ENCODE peak calls at places on chromosomes 2 and 18, in eight cellular contexts. E is AG10803, O is lower lobe of right lung, Y is kidney, A is fibroblast of mammary gland, V is colonic mucosa, B is cardiac fibroblast, S is AG04449. J is an unnamed sample.

GRCh38 chr2:99597616-99598015 is 107.8 kb upstream of the REV1 start:
- DNase-seq in Y (no peak), A (peak), E (peak), B (no peak), O (no peak), S (no peak), V (no peak), J (no peak)

GRCh38 chr2:72994282-72994990 is 77.1 kb downstream of the SFXN5 start:
- DNase-seq in B (no peak), Y (peak), V (no peak), A (no peak), E (no peak), O (no peak), S (no peak), J (no peak)

GRCh38 chr18:69082497-69082896 is 284.6 kb downstream of the CCDC102B start:
- DNase-seq in A (no peak), V (no peak), B (no peak), S (no peak), O (no peak), Y (no peak), E (no peak), J (no peak)

GRCh38 chr2:72150961-72151356 is 3.3 kb upstream of the CYP26B1 start:
- DNase-seq in A (no peak), Y (no peak), O (no peak), V (peak), S (no peak), B (no peak), E (no peak), J (no peak)

GRCh38 chr2:155250800-155251199 is 552.3 kb downstream of the KCNJ3 start:
- DNase-seq in O (no peak), S (no peak), B (no peak), E (no peak), Y (no peak), A (peak), V (no peak), J (no peak)

GRCh38 chr18:36539674-36540073 is 242.2 kb downstream of the FHOD3 start:
- DNase-seq in S (no peak), E (peak), B (peak), O (no peak), Y (no peak), V (no peak), A (peak), J (peak)

GRCh38 chr2:145016711-145017110 is 496.8 kb upstream of the ZEB2 start:
- DNase-seq in Y (no peak), E (no peak), A (no peak), O (no peak), B (peak), V (no peak), S (no peak), J (no peak)

GRCh38 chr2:46521215-46521683 is 41.9 kb downstream of the TMEM247 start:
- DNase-seq in Y (no peak), V (peak), S (no peak), B (peak), O (peak), E (peak), A (peak), J (peak)

GRCh38 chr2:83229443-83229842 is 1229.6 kb downstream of the SUCLG1 start:
- DNase-seq in B (no peak), S (no peak), A (no peak), E (no peak), V (no peak), O (no peak), Y (no peak), J (no peak)

GRCh38 chr2:71486881-71487640 is 33.7 kb downstream of the DYSF start:
- DNase-seq in E (no peak), O (no peak), A (no peak), S (no peak), B (no peak), V (no peak), Y (no peak), J (no peak)

GRCh38 chr2:240156435-240157146 is 16.1 kb upstream of the OTOS start:
- DNase-seq in B (no peak), A (no peak), V (no peak), S (no peak), O (peak), Y (peak), E (no peak), J (no peak)

GRCh38 chr2:239293450-239294430 is 107.1 kb downstream of the HDAC4 start:
- DNase-seq in A (no peak), Y (no peak), S (no peak), V (no peak), B (no peak), O (peak), E (no peak), J (no peak)

GRCh38 chr2:40016151-40016885 is 237.3 kb upstream of the THUMPD2 start:
- DNase-seq in S (no peak), O (no peak), B (peak), E (peak), Y (no peak), A (peak), V (no peak), J (no peak)

GRCh38 chr2:98577313-98577712 is 31.0 kb downstream of the COA5 start:
- DNase-seq in O (no peak), E (no peak), A (no peak), S (no peak), V (peak), Y (no peak), B (no peak), J (no peak)

GRCh38 chr2:54722641-54723299 is 692 bp upstream of the EML6 start:
- DNase-seq in S (no peak), E (peak), A (peak), B (peak), Y (no peak), V (peak), O (no peak), J (peak)

GRCh38 chr18:73777356-73778051 is 370.1 kb downstream of the FBXO15 start:
- DNase-seq in Y (no peak), E (peak), O (no peak), S (no peak), A (no peak), V (no peak), B (no peak), J (peak)

GRCh38 chr18:44716697-44717163 is 36.0 kb downstream of the SETBP1 start:
- DNase-seq in O (no peak), E (no peak), V (no peak), A (peak), Y (no peak), B (no peak), S (no peak), J (no peak)

GRCh38 chr2:176445831-176446433 is 176.7 kb downstream of the MTX2 start:
- DNase-seq in E (peak), Y (no peak), A (peak), V (no peak), S (peak), O (no peak), B (peak), J (peak)

GRCh38 chr2:30237346-30238142 is 6.2 kb downstream of the LBH start:
- DNase-seq in O (no peak), B (peak), E (peak), A (peak), S (no peak), Y (no peak), V (no peak), J (no peak)

GRCh38 chr2:30277582-30277981 is 46.2 kb downstream of the LBH start:
- DNase-seq in S (no peak), O (no peak), V (no peak), Y (no peak), B (no peak), E (no peak), A (no peak), J (no peak)

GRCh38 chr18:46677609-46678470 is 20.8 kb upstream of the LOXHD1 start:
- DNase-seq in A (peak), B (no peak), E (peak), V (no peak), S (no peak), O (no peak), Y (no peak), J (no peak)

GRCh38 chr2:190180313-190181065 is 118.0 kb upstream of the MSTN start:
- DNase-seq in S (no peak), V (peak), Y (peak), B (no peak), A (peak), O (peak), E (peak), J (no peak)

DNA sequence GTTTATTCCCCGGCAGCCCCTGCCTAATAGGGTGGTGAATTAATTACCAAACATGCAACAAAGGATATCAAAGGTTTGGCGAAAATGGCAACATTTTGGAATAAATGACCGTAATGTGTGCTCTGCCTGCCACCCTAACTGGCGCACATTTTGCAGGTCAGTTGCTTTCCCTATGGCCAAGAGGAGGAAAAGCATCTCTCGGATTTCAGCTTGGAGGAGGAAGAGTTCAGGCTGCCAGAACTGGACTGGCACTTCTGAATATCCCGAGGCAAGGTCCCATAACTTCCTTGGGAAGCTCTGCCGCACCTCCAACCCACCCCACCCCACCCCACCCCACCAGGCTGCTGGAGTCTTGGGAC is 37.1 kb downstream of the SLC25A52 start:
- DNase-seq in E (no peak), A (no peak), B (no peak), O (no peak), V (no peak), Y (no peak), S (no peak), J (no peak)
- H3K4me3 ChIP-seq in E (no peak), A (peak), B (peak), O (peak), V (peak), Y (no peak), S (no peak), J (peak)

GRCh38 chr2:221571108-221571390 is 1.1 kb downstream of the EPHA4 start:
- DNase-seq in B (no peak), Y (peak), S (no peak), E (peak), A (peak), O (peak), V (peak), J (peak)

GRCh38 chr2:221573430-221574230 is 1.5 kb upstream of the EPHA4 start:
- DNase-seq in Y (peak), V (peak), S (no peak), B (peak), O (peak), E (peak), A (peak), J (peak)

GRCh38 chr2:221571391-221572179 is 519 bp downstream of the EPHA4 start:
- DNase-seq in S (no peak), Y (peak), B (peak), E (peak), V (peak), A (peak), O (peak), J (peak)

GRCh38 chr2:221572821-221573429 is 821 bp upstream of the EPHA4 start:
- DNase-seq in B (peak), O (peak), A (peak), E (peak), S (no peak), Y (peak), V (peak), J (peak)

GRCh38 chr2:221572180-221572820 is at the start of gene EPHA4:
- DNase-seq in A (peak), B (peak), O (peak), E (peak), S (no peak), V (peak), Y (peak), J (peak)
- TF ChIP-seq CTCF in A (no peak), B (no peak), O (peak), E (no peak), S (peak), V (peak), Y (no peak), J (peak)

GRCh38 chr18:48838921-48839818 is 111.6 kb downstream of the SMAD7 start:
- DNase-seq in E (peak), B (peak), S (no peak), O (peak), V (no peak), Y (peak), A (peak), J (peak)
- H3K4me3 ChIP-seq in E (no peak), B (no peak), S (no peak), O (no peak), V (no peak), Y (no peak), A (no peak), J (no peak)

DNA sequence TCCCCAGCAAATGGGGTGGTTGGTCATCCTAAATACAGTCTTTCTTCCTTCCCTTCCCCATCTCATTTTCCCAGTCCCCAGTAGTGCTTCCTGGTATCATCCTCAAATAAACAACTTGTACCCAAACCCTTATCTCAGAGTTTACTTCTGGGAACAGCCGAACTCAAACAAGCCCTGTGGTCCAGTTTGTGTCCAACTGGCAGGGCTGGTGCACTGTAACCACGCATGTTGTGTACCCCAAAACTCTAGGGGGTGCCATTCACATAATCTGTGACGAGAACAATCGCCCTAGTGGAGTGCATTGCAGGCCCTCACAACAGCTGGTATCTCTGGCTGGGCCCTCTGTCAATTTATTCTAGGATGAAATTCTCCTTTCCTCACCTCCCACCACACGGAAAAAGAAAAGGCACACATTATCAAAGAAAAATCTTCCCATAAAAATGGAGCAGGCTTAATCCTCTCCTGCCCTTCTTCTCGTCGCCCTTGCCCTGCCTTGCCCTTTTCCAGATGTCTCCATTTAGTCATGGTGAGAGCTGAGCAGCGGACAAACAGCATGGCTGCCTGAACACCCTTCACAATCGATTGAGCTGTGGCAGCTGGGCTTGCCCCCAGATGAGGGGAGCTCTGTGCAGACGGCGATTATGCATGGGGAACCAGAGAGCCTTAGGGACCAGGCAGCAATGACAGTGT is 366.1 kb downstream of the TNS1 start:
- DNase-seq in S (no peak), E (peak), V (no peak), A (no peak), O (no peak), Y (no peak), B (no peak), J (no peak)
- TF ChIP-seq CTCF in S (no peak), E (no peak), V (no peak), A (no peak), O (no peak), Y (no peak), B (no peak), J (no peak)

GRCh38 chr18:70459251-70459650 is 170.4 kb downstream of the SOCS6 start:
- DNase-seq in S (no peak), O (no peak), E (no peak), A (no peak), V (no peak), Y (no peak), B (no peak), J (no peak)
- H3K4me3 ChIP-seq in S (no peak), O (no peak), E (no peak), A (no peak), V (no peak), Y (no peak), B (no peak), J (no peak)

GRCh38 chr2:163338270-163338669 is 397.5 kb downstream of the FIGN start:
- DNase-seq in Y (no peak), V (no peak), A (no peak), B (no peak), O (no peak), S (no peak), E (no peak), J (no peak)

GRCh38 chr2:163345795-163346573 is 389.8 kb downstream of the FIGN start:
- DNase-seq in S (no peak), O (no peak), B (peak), V (no peak), E (peak), A (peak), Y (no peak), J (peak)

GRCh38 chr2:163347982-163348842 is 387.6 kb downstream of the FIGN start:
- DNase-seq in V (peak), O (peak), B (peak), S (peak), E (peak), A (peak), Y (peak), J (peak)

GRCh38 chr2:163341426-163341825 is 394.4 kb downstream of the FIGN start:
- DNase-seq in Y (no peak), B (peak), E (peak), A (peak), V (no peak), O (no peak), S (no peak), J (peak)

GRCh38 chr2:163343316-163343715 is 392.5 kb downstream of the FIGN start:
- DNase-seq in A (no peak), O (no peak), Y (no peak), S (no peak), V (no peak), E (no peak), B (no peak), J (no peak)
- TF ChIP-seq CTCF in A (no peak), O (no peak), Y (no peak), S (no peak), V (no peak), E (no peak), B (no peak), J (no peak)

DNA sequence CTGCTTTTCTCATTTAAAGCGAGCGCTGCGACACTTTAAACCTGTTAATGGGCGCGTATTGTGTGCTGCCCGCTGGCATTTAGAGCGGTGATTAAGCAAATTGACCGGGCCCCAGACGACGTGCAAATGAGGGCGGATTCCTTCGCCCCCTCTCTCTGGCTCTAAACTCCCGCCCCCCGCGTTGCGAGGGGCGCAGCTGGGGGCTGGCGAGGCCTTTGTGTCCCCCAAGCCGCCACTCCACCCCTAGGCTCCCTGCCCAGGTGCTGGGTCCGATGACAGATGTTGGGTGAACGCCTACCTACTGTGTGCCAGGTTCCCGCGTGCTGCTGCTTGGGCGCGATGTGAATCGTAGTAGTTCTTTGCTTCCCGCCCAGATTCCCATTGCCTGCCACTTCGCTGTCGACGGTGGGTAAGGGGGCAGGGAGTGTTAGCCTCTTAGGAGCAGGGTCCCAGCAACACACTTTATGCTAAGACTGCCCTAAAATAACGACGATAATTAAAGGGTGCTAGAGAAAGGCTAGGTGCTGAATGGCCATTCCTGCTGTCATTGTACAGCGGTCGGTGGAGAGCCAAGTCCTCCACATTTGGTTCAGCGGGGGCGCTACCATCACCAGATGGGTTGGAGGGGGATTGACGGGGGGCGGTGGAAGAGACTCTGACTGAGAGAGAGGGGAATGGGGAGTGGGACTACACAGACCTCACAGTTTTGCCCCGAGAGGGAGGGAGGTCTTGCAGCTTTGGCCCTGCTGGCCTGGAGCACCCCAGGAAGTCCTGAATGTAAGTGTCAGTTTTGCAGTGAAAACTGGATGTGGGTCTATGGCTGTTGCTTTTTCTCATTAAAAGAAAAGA is 2.1 kb downstream of the TCF7L1 start:
- DNase-seq in V (no peak), E (no peak), B (no peak), Y (no peak), S (no peak), A (no peak), O (no peak), J (no peak)
- H3K4me3 ChIP-seq in V (no peak), E (peak), B (peak), Y (no peak), S (peak), A (peak), O (peak), J (peak)